ENCODE peak calls at places on chromosomes 6 and 20, in five cellular contexts. One of them, this sample, is unnamed.
A peak's percentile ranks its signal among the peaks of the same experiment; 100 is the strongest.

GRCh38 chr6:5677219-5678000 is 329.3 kb downstream of the NRN1 start:
- ATAC-seq in PC-3: peak; percentile 21
- ATAC-seq in B cell: no peak
- ATAC-seq in activated naive CD8-positive, alpha-beta T cell treated with anti-CD3 and anti-CD28 coated beads, Interleukin-2, amount 50 U/mL, for 24 hours: no peak
- ATAC-seq in effector memory CD8-positive, alpha-beta T cell: no peak
- ATAC-seq in this sample: peak; percentile 29

GRCh38 chr6:12174878-12175277 is 115.3 kb upstream of the EDN1 start:
- ATAC-seq in PC-3: peak; percentile 93
- ATAC-seq in B cell: no peak
- ATAC-seq in activated naive CD8-positive, alpha-beta T cell treated with anti-CD3 and anti-CD28 coated beads, Interleukin-2, amount 50 U/mL, for 24 hours: no peak
- ATAC-seq in effector memory CD8-positive, alpha-beta T cell: no peak
- ATAC-seq in this sample: peak; percentile 62

GRCh38 chr6:43860285-43860684 is 90.3 kb downstream of the VEGFA start:
- ATAC-seq in PC-3: no peak
- ATAC-seq in B cell: no peak
- ATAC-seq in activated naive CD8-positive, alpha-beta T cell treated with anti-CD3 and anti-CD28 coated beads, Interleukin-2, amount 50 U/mL, for 24 hours: no peak
- ATAC-seq in effector memory CD8-positive, alpha-beta T cell: no peak
- ATAC-seq in this sample: no peak

GRCh38 chr6:132725947-132726607 is 12.2 kb upstream of the VNN1 start:
- ATAC-seq in PC-3: no peak
- ATAC-seq in B cell: no peak
- ATAC-seq in activated naive CD8-positive, alpha-beta T cell treated with anti-CD3 and anti-CD28 coated beads, Interleukin-2, amount 50 U/mL, for 24 hours: no peak
- ATAC-seq in effector memory CD8-positive, alpha-beta T cell: no peak
- ATAC-seq in this sample: no peak

GRCh38 chr6:52575490-52575868 is 1.4 kb downstream of the TRAM2 start:
- ATAC-seq in PC-3: no peak
- ATAC-seq in B cell: no peak
- ATAC-seq in activated naive CD8-positive, alpha-beta T cell treated with anti-CD3 and anti-CD28 coated beads, Interleukin-2, amount 50 U/mL, for 24 hours: no peak
- ATAC-seq in effector memory CD8-positive, alpha-beta T cell: no peak
- ATAC-seq in this sample: no peak

GRCh38 chr20:33112547-33113386 is 33.3 kb downstream of the BPIFB4 start:
- ATAC-seq in PC-3: no peak
- ATAC-seq in B cell: no peak
- ATAC-seq in activated naive CD8-positive, alpha-beta T cell treated with anti-CD3 and anti-CD28 coated beads, Interleukin-2, amount 50 U/mL, for 24 hours: no peak
- ATAC-seq in effector memory CD8-positive, alpha-beta T cell: no peak
- ATAC-seq in this sample: no peak

GRCh38 chr20:4171538-4172116 is 156.3 kb upstream of the RNF24 start:
- ATAC-seq in PC-3: peak; percentile 18
- ATAC-seq in B cell: no peak
- ATAC-seq in activated naive CD8-positive, alpha-beta T cell treated with anti-CD3 and anti-CD28 coated beads, Interleukin-2, amount 50 U/mL, for 24 hours: no peak
- ATAC-seq in effector memory CD8-positive, alpha-beta T cell: no peak
- ATAC-seq in this sample: no peak

GRCh38 chr6:170264086-170264485 is 26.8 kb downstream of the DLL1 start:
- ATAC-seq in PC-3: no peak
- ATAC-seq in B cell: no peak
- ATAC-seq in activated naive CD8-positive, alpha-beta T cell treated with anti-CD3 and anti-CD28 coated beads, Interleukin-2, amount 50 U/mL, for 24 hours: no peak
- ATAC-seq in effector memory CD8-positive, alpha-beta T cell: no peak
- ATAC-seq in this sample: no peak

GRCh38 chr6:55773620-55774019 is 101.8 kb downstream of the BMP5 start:
- ATAC-seq in PC-3: no peak
- ATAC-seq in B cell: no peak
- ATAC-seq in activated naive CD8-positive, alpha-beta T cell treated with anti-CD3 and anti-CD28 coated beads, Interleukin-2, amount 50 U/mL, for 24 hours: no peak
- ATAC-seq in effector memory CD8-positive, alpha-beta T cell: no peak
- ATAC-seq in this sample: no peak

GRCh38 chr6:39843305-39844020 is 51.3 kb downstream of the DAAM2 start:
- ATAC-seq in PC-3: no peak
- ATAC-seq in B cell: no peak
- ATAC-seq in activated naive CD8-positive, alpha-beta T cell treated with anti-CD3 and anti-CD28 coated beads, Interleukin-2, amount 50 U/mL, for 24 hours: no peak
- ATAC-seq in effector memory CD8-positive, alpha-beta T cell: no peak
- ATAC-seq in this sample: no peak

GRCh38 chr6:163302747-163303146 is 111.8 kb upstream of the QKI start:
- ATAC-seq in PC-3: no peak
- ATAC-seq in B cell: no peak
- ATAC-seq in activated naive CD8-positive, alpha-beta T cell treated with anti-CD3 and anti-CD28 coated beads, Interleukin-2, amount 50 U/mL, for 24 hours: no peak
- ATAC-seq in effector memory CD8-positive, alpha-beta T cell: no peak
- ATAC-seq in this sample: no peak

GRCh38 chr6:157610451-157610999 is 212.5 kb upstream of the SNX9 start:
- ATAC-seq in PC-3: no peak
- ATAC-seq in B cell: no peak
- ATAC-seq in activated naive CD8-positive, alpha-beta T cell treated with anti-CD3 and anti-CD28 coated beads, Interleukin-2, amount 50 U/mL, for 24 hours: no peak
- ATAC-seq in effector memory CD8-positive, alpha-beta T cell: no peak
- ATAC-seq in this sample: no peak

GRCh38 chr6:43737272-43738081 is 32.5 kb upstream of the VEGFA start:
- ATAC-seq in PC-3: peak; percentile 32
- ATAC-seq in B cell: no peak
- ATAC-seq in activated naive CD8-positive, alpha-beta T cell treated with anti-CD3 and anti-CD28 coated beads, Interleukin-2, amount 50 U/mL, for 24 hours: no peak
- ATAC-seq in effector memory CD8-positive, alpha-beta T cell: no peak
- ATAC-seq in this sample: no peak

GRCh38 chr6:130851026-130851425 is 23.8 kb downstream of the SMLR1 start:
- ATAC-seq in PC-3: no peak
- ATAC-seq in B cell: no peak
- ATAC-seq in activated naive CD8-positive, alpha-beta T cell treated with anti-CD3 and anti-CD28 coated beads, Interleukin-2, amount 50 U/mL, for 24 hours: peak; percentile 27
- ATAC-seq in effector memory CD8-positive, alpha-beta T cell: no peak
- ATAC-seq in this sample: no peak

GRCh38 chr6:156563710-156564109 is 213.5 kb upstream of the ARID1B start:
- ATAC-seq in PC-3: no peak
- ATAC-seq in B cell: no peak
- ATAC-seq in activated naive CD8-positive, alpha-beta T cell treated with anti-CD3 and anti-CD28 coated beads, Interleukin-2, amount 50 U/mL, for 24 hours: no peak
- ATAC-seq in effector memory CD8-positive, alpha-beta T cell: no peak
- ATAC-seq in this sample: no peak

GRCh38 chr6:12238191-12238590 is 52.0 kb upstream of the EDN1 start:
- ATAC-seq in PC-3: no peak
- ATAC-seq in B cell: no peak
- ATAC-seq in activated naive CD8-positive, alpha-beta T cell treated with anti-CD3 and anti-CD28 coated beads, Interleukin-2, amount 50 U/mL, for 24 hours: peak; percentile 48
- ATAC-seq in effector memory CD8-positive, alpha-beta T cell: no peak
- ATAC-seq in this sample: no peak

GRCh38 chr20:37314617-37315292 is 25.3 kb downstream of the MANBAL start:
- ATAC-seq in PC-3: no peak
- ATAC-seq in B cell: no peak
- ATAC-seq in activated naive CD8-positive, alpha-beta T cell treated with anti-CD3 and anti-CD28 coated beads, Interleukin-2, amount 50 U/mL, for 24 hours: no peak
- ATAC-seq in effector memory CD8-positive, alpha-beta T cell: no peak
- ATAC-seq in this sample: no peak

GRCh38 chr20:17643531-17644188 is 38.4 kb downstream of the RRBP1 start:
- ATAC-seq in PC-3: no peak
- ATAC-seq in B cell: no peak
- ATAC-seq in activated naive CD8-positive, alpha-beta T cell treated with anti-CD3 and anti-CD28 coated beads, Interleukin-2, amount 50 U/mL, for 24 hours: no peak
- ATAC-seq in effector memory CD8-positive, alpha-beta T cell: no peak
- ATAC-seq in this sample: no peak

GRCh38 chr6:83878902-83879644 is 19.6 kb downstream of the CYB5R4 start:
- ATAC-seq in PC-3: no peak
- ATAC-seq in B cell: no peak
- ATAC-seq in activated naive CD8-positive, alpha-beta T cell treated with anti-CD3 and anti-CD28 coated beads, Interleukin-2, amount 50 U/mL, for 24 hours: no peak
- ATAC-seq in effector memory CD8-positive, alpha-beta T cell: no peak
- ATAC-seq in this sample: no peak

GRCh38 chr6:30703011-30703410 is 12.2 kb upstream of the NRM start:
- ATAC-seq in PC-3: no peak
- ATAC-seq in B cell: no peak
- ATAC-seq in activated naive CD8-positive, alpha-beta T cell treated with anti-CD3 and anti-CD28 coated beads, Interleukin-2, amount 50 U/mL, for 24 hours: no peak
- ATAC-seq in effector memory CD8-positive, alpha-beta T cell: no peak
- ATAC-seq in this sample: no peak

GRCh38 chr20:11807070-11807741 is 110.5 kb upstream of the BTBD3 start:
- ATAC-seq in PC-3: peak; percentile 95
- ATAC-seq in B cell: no peak
- ATAC-seq in activated naive CD8-positive, alpha-beta T cell treated with anti-CD3 and anti-CD28 coated beads, Interleukin-2, amount 50 U/mL, for 24 hours: no peak
- ATAC-seq in effector memory CD8-positive, alpha-beta T cell: no peak
- ATAC-seq in this sample: no peak

GRCh38 chr20:22836877-22837276 is 198.2 kb upstream of the SSTR4 start:
- ATAC-seq in PC-3: no peak
- ATAC-seq in B cell: no peak
- ATAC-seq in activated naive CD8-positive, alpha-beta T cell treated with anti-CD3 and anti-CD28 coated beads, Interleukin-2, amount 50 U/mL, for 24 hours: no peak
- ATAC-seq in effector memory CD8-positive, alpha-beta T cell: no peak
- ATAC-seq in this sample: no peak

GRCh38 chr6:3857822-3858221 is 8.6 kb downstream of the FAM50B start:
- ATAC-seq in PC-3: no peak
- ATAC-seq in B cell: no peak
- ATAC-seq in activated naive CD8-positive, alpha-beta T cell treated with anti-CD3 and anti-CD28 coated beads, Interleukin-2, amount 50 U/mL, for 24 hours: no peak
- ATAC-seq in effector memory CD8-positive, alpha-beta T cell: no peak
- ATAC-seq in this sample: no peak

GRCh38 chr6:104955927-104956662 is 812 bp upstream of the LIN28B start:
- ATAC-seq in PC-3: no peak
- ATAC-seq in B cell: no peak
- ATAC-seq in activated naive CD8-positive, alpha-beta T cell treated with anti-CD3 and anti-CD28 coated beads, Interleukin-2, amount 50 U/mL, for 24 hours: no peak
- ATAC-seq in effector memory CD8-positive, alpha-beta T cell: no peak
- ATAC-seq in this sample: no peak